ENCODE peak calls at places on chromosome 13, in five cellular contexts. A is mesendoderm, X is neuronal stem cell, L is H9, I is mesenchymal stem cell. Y is an unnamed sample.

GRCh38 chr13:51324714-51325440 is 14.6 kb upstream of the SERPINE3 start:
- DNase-seq in A (no peak), X (no peak), L (peak), I (no peak), Y (no peak)

GRCh38 chr13:111043575-111043982 is 71.5 kb upstream of the ARHGEF7 start:
- DNase-seq in A (peak), X (no peak), L (no peak), I (peak), Y (no peak)

GRCh38 chr13:64075543-64076271 is 2660.1 kb upstream of the PCDH20 start:
- DNase-seq in A (no peak), X (no peak), L (no peak), I (no peak), Y (no peak)

GRCh38 chr13:39273953-39274352 is 235.7 kb downstream of the NHLRC3 start:
- DNase-seq in A (peak), X (no peak), L (peak), I (no peak), Y (no peak)

GRCh38 chr13:49985129-49985528 is 11.7 kb upstream of the TRIM13 start:
- DNase-seq in A (no peak), X (no peak), L (no peak), I (no peak), Y (no peak)

GRCh38 chr13:77810430-77810829 is 108.2 kb downstream of the EDNRB start:
- DNase-seq in A (peak), X (no peak), L (no peak), I (peak), Y (peak)

GRCh38 chr13:66665991-66666390 is 564.1 kb downstream of the PCDH9 start:
- DNase-seq in A (peak), X (peak), L (peak), I (peak), Y (peak)

GRCh38 chr13:110338441-110339101 is 31.5 kb downstream of the COL4A2 start:
- DNase-seq in A (peak), X (peak), L (no peak), I (peak), Y (peak)

GRCh38 chr13:70310720-70311119 is 202.5 kb upstream of the KLHL1 start:
- DNase-seq in A (peak), X (peak), L (no peak), I (peak), Y (no peak)

GRCh38 chr13:32125746-32126145 is 94.2 kb downstream of the FRY start:
- DNase-seq in A (no peak), X (no peak), L (no peak), I (no peak), Y (no peak)

GRCh38 chr13:31773538-31773937 is 34.2 kb downstream of the RXFP2 start:
- DNase-seq in A (no peak), X (no peak), L (no peak), I (no peak), Y (peak)

GRCh38 chr13:79541426-79542049 is 60.6 kb downstream of the NDFIP2 start:
- DNase-seq in A (peak), X (peak), L (no peak), I (peak), Y (peak)

GRCh38 chr13:97117388-97117910 is 104.7 kb upstream of the MBNL2 start:
- DNase-seq in A (peak), X (no peak), L (no peak), I (no peak), Y (no peak)

GRCh38 chr13:31521466-31521865 is 217.9 kb upstream of the RXFP2 start:
- DNase-seq in A (no peak), X (no peak), L (no peak), I (no peak), Y (no peak)

GRCh38 chr13:26590951-26591350 is 33.5 kb downstream of the WASF3 start:
- DNase-seq in A (peak), X (no peak), L (no peak), I (no peak), Y (no peak)
- H3K23ac ChIP-seq in A (no peak), X (no peak), L (no peak), I (no peak), Y (no peak)

DNA sequence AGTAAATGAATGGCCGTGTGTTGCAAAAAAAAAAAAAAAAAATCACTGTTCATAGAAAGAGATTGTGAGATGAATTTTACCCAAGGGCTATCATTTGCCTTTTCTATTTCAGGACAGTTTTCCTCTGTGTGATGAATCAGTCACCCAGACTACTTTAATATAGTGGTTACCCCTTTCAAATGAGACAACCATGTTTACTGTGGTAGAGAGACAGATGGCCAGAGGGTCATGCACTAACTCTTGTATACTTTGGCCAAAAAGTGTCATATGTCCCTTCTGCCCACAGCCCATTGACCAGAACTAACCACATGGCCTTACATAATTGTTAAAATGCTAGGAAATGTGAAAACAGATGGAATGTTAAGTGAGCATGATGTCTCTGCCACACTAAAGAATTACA is 498.7 kb downstream of the DACH1 start:
- DNase-seq in A (no peak), X (no peak), L (no peak), I (peak), Y (no peak)
- H3K23ac ChIP-seq in A (no peak), X (no peak), L (no peak), I (no peak), Y (no peak)

DNA sequence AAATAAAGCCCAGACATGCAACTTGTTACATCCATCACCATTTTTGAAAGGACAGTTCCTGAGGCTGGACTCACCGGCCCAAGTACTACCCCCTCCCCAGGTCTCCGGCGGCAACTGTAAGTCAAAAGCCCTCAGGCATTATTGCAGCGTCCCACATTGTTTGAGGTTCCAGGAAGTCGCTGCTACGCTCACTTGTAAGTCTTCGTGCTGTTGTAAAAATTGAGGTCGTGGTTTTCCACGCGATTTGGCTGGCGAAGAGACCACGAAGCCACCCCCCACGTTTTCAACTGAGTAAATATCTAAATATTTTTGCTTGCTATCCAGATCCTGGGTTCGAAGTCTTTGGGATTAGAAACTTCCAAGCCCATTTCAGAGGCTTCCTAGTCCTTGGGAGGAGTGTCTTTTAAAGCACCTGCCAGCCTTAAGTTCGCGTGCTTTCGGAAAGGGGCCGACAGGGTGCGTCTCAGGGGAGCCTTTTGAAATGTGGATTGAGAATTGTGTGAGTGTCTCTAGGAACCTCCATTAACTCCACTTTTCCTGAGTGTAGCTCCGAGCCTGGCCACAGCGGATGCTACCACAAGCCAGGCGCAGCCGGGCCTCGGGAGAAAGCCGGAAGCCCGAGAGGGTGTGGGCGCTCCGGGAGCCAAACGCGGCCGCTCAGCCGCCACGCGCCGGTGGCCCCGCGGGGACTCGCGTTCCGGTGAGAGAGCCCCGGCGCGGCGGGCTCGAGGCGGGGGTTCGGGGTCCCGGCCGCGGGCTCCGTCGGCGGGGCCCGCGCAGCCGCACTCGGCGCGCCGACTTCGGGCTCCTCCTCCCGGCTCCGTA is at the start of gene FNDC3A:
- DNase-seq in A (peak), X (no peak), L (peak), I (peak), Y (peak)
- H3K23ac ChIP-seq in A (peak), X (peak), L (no peak), I (peak), Y (peak)

GRCh38 chr13:20392530-20392929 is 133.1 kb downstream of the CRYL1 start:
- DNase-seq in A (no peak), X (no peak), L (no peak), I (no peak), Y (no peak)
- H3K23ac ChIP-seq in A (no peak), X (no peak), L (no peak), I (no peak), Y (no peak)

GRCh38 chr13:33208290-33208990 is 77.1 kb downstream of the STARD13 start:
- DNase-seq in A (no peak), X (no peak), L (no peak), I (peak), Y (no peak)
- H3K23ac ChIP-seq in A (no peak), X (no peak), L (no peak), I (no peak), Y (peak)

DNA sequence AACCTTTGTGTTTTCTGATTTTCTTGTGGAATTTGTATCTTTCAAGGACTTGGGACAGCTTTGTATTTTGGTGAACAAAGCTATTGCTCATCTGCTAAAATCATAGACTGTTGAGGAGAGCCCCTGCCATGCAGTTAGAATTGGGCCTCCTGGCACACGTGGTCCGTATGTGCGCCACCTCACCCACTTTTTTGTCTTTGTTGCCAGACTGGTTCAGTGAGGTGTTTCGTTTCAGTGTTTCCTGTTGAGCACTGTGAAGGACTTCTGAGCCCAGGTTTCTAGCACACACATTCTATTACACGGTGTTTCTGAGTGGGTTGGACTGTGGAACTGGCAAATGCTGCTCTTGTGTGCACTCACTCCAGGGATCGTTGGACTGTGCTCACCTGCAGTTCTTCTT is 37.6 kb upstream of the RNF113B start:
- DNase-seq in A (no peak), X (no peak), L (no peak), I (no peak), Y (no peak)
- H3K23ac ChIP-seq in A (no peak), X (no peak), L (no peak), I (no peak), Y (peak)

GRCh38 chr13:40605573-40605972 is 60.9 kb downstream of the FOXO1 start:
- DNase-seq in A (no peak), X (no peak), L (no peak), I (no peak), Y (no peak)
- H3K23ac ChIP-seq in A (no peak), X (no peak), L (no peak), I (no peak), Y (no peak)

GRCh38 chr13:113042456-113042855 is 63.1 kb upstream of the F7 start:
- DNase-seq in A (no peak), X (no peak), L (no peak), I (no peak), Y (no peak)
- H3K23ac ChIP-seq in A (no peak), X (no peak), L (no peak), I (peak), Y (no peak)

Y was measured in IMR-90.